ENCODE peak calls at places on chromosomes 2 and 18, in seven cellular contexts. B, D, T, Y, U, J and S are unnamed samples.

GRCh38 chr2:238632181-238633060 is 205.7 kb downstream of the ASB1 start:
- DNase-seq in D (no peak), U (no peak), J (no peak), B (no peak), Y (no peak), T (no peak), S (no peak)

GRCh38 chr2:99974966-99975365 is 167.4 kb downstream of the AFF3 start:
- DNase-seq in J (no peak), D (peak), Y (no peak), B (no peak), U (peak), T (no peak), S (peak)

GRCh38 chr2:128310094-128310716 is 8.5 kb downstream of the HS6ST1 start:
- DNase-seq in B (no peak), T (no peak), U (no peak), Y (peak), D (no peak), J (no peak), S (no peak)

GRCh38 chr2:135248611-135249010 is 196.5 kb downstream of the RAB3GAP1 start:
- DNase-seq in J (no peak), D (no peak), Y (no peak), B (no peak), U (no peak), T (no peak), S (no peak)

GRCh38 chr2:95275601-95276243 is 1.5 kb downstream of the PROM2 start:
- DNase-seq in D (no peak), Y (no peak), J (no peak), B (peak), T (no peak), U (peak), S (no peak)

GRCh38 chr2:240212425-240213225 is 72.2 kb upstream of the OTOS start:
- DNase-seq in U (no peak), D (no peak), Y (no peak), J (no peak), T (no peak), B (no peak), S (no peak)

GRCh38 chr2:120791961-120792295 is 56.3 kb downstream of the GLI2 start:
- DNase-seq in Y (no peak), J (no peak), B (no peak), D (no peak), U (peak), T (peak), S (peak)

GRCh38 chr2:98757904-98758421 is 27.0 kb upstream of the MGAT4A start:
- DNase-seq in J (no peak), Y (peak), D (peak), B (peak), U (peak), T (peak), S (peak)

GRCh38 chr18:47050468-47050867 is 15.0 kb upstream of the ELOA2 start:
- DNase-seq in J (peak), U (peak), T (peak), B (peak), D (peak), Y (no peak), S (peak)

GRCh38 chr2:240570531-240571313 is 2.4 kb downstream of the RNPEPL1 start:
- DNase-seq in J (no peak), U (no peak), B (no peak), D (no peak), Y (peak), T (no peak), S (no peak)

GRCh38 chr2:146161256-146161882 is 1641.5 kb upstream of the ZEB2 start:
- DNase-seq in U (no peak), Y (no peak), D (no peak), B (no peak), J (no peak), T (no peak), S (no peak)

GRCh38 chr2:216328347-216328746 is 43.9 kb downstream of the MARCHF4 start:
- DNase-seq in J (no peak), B (no peak), T (peak), D (no peak), U (no peak), Y (no peak), S (no peak)

GRCh38 chr18:61824733-61825363 is 68.0 kb downstream of the RNF152 start:
- DNase-seq in D (no peak), B (no peak), U (peak), T (peak), J (peak), Y (no peak), S (no peak)

GRCh38 chr18:3498705-3499451 is 48.9 kb downstream of the TGIF1 start:
- DNase-seq in B (peak), T (peak), Y (peak), D (no peak), J (peak), U (peak), S (no peak)

GRCh38 chr2:10774394-10774793 is 38.2 kb downstream of the PDIA6 start:
- DNase-seq in J (peak), T (no peak), Y (peak), U (no peak), B (no peak), D (peak), S (no peak)

GRCh38 chr2:101344173-101344572 is 35.7 kb upstream of the RNF149 start:
- DNase-seq in B (no peak), Y (no peak), J (no peak), U (no peak), D (no peak), T (no peak), S (no peak)

GRCh38 chr2:180715044-180715443 is 265.4 kb upstream of the UBE2E3 start:
- DNase-seq in D (no peak), J (no peak), Y (no peak), U (no peak), T (no peak), B (no peak), S (no peak)

GRCh38 chr2:199019898-199020507 is 437.7 kb downstream of the SATB2 start:
- DNase-seq in B (peak), U (peak), T (peak), J (peak), D (peak), Y (no peak), S (no peak)

GRCh38 chr18:57095884-57096283 is 51.0 kb upstream of the BOD1L2 start:
- DNase-seq in T (peak), Y (no peak), J (no peak), D (no peak), U (no peak), B (no peak), S (no peak)

GRCh38 chr2:191382801-191383200 is 137.6 kb downstream of the MYO1B start:
- DNase-seq in Y (no peak), D (no peak), U (no peak), T (peak), B (no peak), J (peak), S (no peak)

GRCh38 chr18:14976736-14977430 is 228.9 kb downstream of the ANKRD30B start:
- DNase-seq in J (no peak), T (peak), U (no peak), D (no peak), B (no peak), Y (no peak), S (no peak)

GRCh38 chr2:112541315-112542122 is 746 bp upstream of the POLR1B start:
- DNase-seq in U (peak), J (peak), T (peak), Y (peak), B (peak), D (peak), S (no peak)

GRCh38 chr2:230586328-230586982 is 126.2 kb upstream of the CAB39 start:
- DNase-seq in T (peak), U (peak), B (no peak), D (no peak), Y (no peak), J (no peak), S (no peak)

GRCh38 chr2:133885847-133886246 is 317.6 kb upstream of the NCKAP5 start:
- DNase-seq in U (peak), D (no peak), B (no peak), T (no peak), J (no peak), Y (no peak), S (no peak)

GRCh38 chr2:179703702-179704101 is 157.7 kb downstream of the ZNF385B start:
- DNase-seq in T (no peak), D (no peak), B (no peak), Y (no peak), U (no peak), J (no peak), S (no peak)

GRCh38 chr2:123419976-123420375 is 605.1 kb upstream of the CNTNAP5 start:
- DNase-seq in T (no peak), J (no peak), Y (no peak), U (no peak), D (no peak), B (no peak), S (no peak)

GRCh38 chr2:232981767-232982360 is 31.2 kb downstream of the NGEF start:
- DNase-seq in B (no peak), J (no peak), D (no peak), T (no peak), U (no peak), Y (no peak), S (no peak)

GRCh38 chr2:241970711-241971110 is 101.2 kb downstream of the RTP5 start:
- DNase-seq in T (no peak), Y (no peak), B (no peak), J (no peak), U (no peak), D (no peak), S (no peak)

GRCh38 chr2:85017436-85018048 is 46.6 kb downstream of the KCMF1 start:
- DNase-seq in U (no peak), B (no peak), Y (no peak), T (peak), D (no peak), J (no peak), S (no peak)

GRCh38 chr18:26894006-26894405 is 28.5 kb upstream of the AQP4 start:
- DNase-seq in U (no peak), T (no peak), J (no peak), D (no peak), B (no peak), Y (no peak), S (no peak)

DNA sequence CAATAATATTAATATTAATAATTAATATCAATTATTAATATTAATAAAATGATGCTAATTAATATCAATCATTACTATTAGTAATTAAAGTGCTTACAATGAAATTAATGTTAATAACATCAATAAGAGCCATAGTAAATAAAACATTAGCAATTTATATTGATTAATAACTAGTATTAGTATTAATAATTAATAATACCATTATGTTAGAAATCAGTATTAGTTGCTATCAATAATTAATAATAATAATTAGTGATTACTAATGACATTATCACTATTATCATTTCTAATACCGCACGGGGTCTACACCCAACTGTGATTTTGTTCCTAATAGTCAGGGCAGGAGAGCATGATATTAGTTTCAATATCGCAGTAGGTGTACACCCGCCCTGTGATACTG is 22.8 kb upstream of the AQP4 start:
- DNase-seq in D (no peak), T (no peak), B (no peak), J (no peak), Y (no peak), U (no peak), S (no peak)
- TF ChIP-seq CTCF in D (no peak), T (no peak), B (no peak), J (no peak), Y (no peak), U (no peak), S (no peak)

DNA sequence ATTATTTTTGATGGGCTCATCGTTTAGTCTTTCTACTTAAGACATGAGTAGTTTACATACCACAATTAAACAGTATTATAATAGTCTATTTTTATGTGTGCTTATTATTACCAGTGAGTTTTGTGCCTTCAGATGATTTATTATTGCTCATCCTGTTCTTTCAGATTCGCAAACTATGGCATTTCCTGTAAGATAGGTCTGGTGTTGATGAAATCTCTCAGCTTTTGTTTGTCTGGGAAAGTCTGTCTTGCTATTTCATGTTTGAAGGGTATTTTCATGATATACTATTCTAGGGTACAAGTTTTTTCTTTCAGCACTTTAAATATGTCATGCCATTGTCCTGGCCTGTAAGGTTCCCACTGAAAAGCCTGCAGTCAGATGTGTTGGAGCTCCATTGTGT is 101.3 kb downstream of the DNAH7 start:
- DNase-seq in Y (no peak), J (no peak), B (no peak), U (no peak), T (no peak), D (no peak), S (no peak)
- H3K4me3 ChIP-seq in Y (no peak), J (no peak), B (no peak), U (no peak), T (no peak), D (no peak), S (no peak)

DNA sequence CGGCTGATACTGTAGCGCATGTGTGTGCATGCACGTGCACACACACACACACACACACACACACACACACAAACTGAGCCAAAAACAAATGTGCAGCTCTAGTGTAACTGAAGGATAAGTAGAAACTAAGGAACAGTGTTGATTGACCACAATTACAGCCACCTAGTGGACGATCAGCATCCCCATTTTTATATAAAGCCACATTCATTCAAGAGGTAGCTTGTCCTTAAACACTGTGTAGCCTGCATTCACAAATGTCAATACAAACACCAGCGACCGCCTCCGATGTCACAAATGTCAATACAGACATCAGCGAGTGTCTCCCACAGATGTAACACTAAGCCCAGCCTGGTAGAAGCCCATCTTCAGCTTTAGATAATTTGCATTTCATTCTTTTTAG is 167.4 kb downstream of the PTGR3 start:
- DNase-seq in J (no peak), T (peak), Y (no peak), B (no peak), D (no peak), U (peak), S (peak)
- TF ChIP-seq CTCF in J (no peak), T (peak), Y (peak), B (peak), D (peak), U (peak), S (peak)

DNA sequence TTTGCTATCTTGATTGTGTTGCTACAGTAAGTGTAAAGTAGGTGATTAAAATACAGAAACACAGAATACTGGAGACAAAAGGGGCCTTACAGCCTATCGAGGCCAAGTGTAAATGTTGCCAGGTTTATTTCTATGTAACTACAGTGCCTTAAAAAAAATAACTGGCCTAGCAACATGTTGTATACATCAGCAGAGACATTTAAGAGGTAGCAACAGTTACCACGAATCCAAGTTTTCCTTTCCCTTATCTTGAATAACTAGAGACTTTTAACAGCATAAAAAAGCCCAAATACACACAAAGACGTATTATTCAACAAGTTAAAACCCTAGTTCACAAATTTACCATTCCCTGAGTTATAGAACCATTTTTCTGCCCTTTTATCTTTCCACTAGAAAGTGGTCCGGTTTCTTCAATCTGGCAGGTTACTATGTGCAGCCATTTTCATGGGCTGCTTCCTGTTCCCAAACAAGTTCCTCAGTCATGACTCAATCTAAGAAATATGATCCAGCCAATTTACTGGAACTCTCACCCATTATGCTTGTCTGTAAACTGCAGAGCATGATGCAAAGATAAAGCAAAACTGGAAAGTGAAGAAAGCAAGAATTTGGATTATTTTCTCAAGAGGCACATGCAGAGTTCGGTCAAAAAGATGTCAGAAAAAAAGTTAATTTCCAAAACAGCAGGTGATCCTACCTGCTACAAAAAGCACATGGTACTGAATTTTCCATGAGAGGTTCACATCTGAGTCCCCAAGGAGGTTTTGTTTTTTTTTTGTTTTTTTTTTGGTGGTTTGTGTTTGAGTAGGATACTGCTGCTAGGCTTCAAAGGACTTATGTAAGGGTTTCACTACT is 22.2 kb downstream of the NFE2L2 start:
- DNase-seq in U (peak), D (peak), T (peak), J (peak), B (no peak), Y (no peak), S (peak)
- H3K4me3 ChIP-seq in U (peak), D (peak), T (peak), J (peak), B (no peak), Y (peak), S (peak)

GRCh38 chr2:3179208-3179607 is 198.4 kb downstream of the EIPR1 start:
- DNase-seq in Y (no peak), D (no peak), B (no peak), U (no peak), J (no peak), T (no peak), S (no peak)
- TF ChIP-seq CTCF in Y (no peak), D (peak), B (peak), U (no peak), J (no peak), T (peak), S (peak)

GRCh38 chr2:28893488-28893887 is 979 bp upstream of the WDR43 start:
- DNase-seq in U (no peak), D (no peak), Y (no peak), J (no peak), T (no peak), B (no peak), S (no peak)

GRCh38 chr2:28898048-28898447 is 3.6 kb downstream of the WDR43 start:
- DNase-seq in Y (no peak), B (no peak), U (no peak), D (no peak), J (no peak), T (no peak), S (no peak)

GRCh38 chr2:28894470-28895188 is at the start of gene WDR43:
- DNase-seq in J (peak), T (peak), U (peak), D (peak), Y (peak), B (peak), S (peak)

GRCh38 chr2:28895189-28895893 is 874 bp downstream of the WDR43 start:
- DNase-seq in Y (no peak), D (peak), U (peak), J (peak), B (peak), T (peak), S (peak)

DNA sequence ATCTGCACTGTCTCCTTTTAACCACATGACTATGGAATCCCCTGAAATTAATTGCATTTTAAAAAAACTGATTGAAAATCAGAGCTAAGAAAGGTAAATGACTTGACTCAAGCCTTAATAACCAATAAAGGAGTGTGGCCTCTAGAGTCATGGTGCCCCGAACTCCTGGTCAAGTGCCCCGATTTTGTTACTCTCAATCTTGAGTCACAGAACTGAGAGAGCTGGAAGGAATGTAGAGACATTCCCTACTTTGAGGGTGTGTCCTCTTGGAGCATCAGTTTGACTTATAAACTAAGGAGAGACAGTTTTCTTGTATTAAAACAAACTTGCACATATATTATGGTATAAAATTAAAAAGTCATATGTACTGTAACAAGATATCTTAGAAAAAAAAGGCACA is 2.4 kb downstream of the WDR43 start:
- DNase-seq in J (no peak), Y (no peak), U (peak), B (no peak), D (no peak), T (peak), S (peak)
- H3K4me3 ChIP-seq in J (no peak), Y (no peak), U (peak), B (peak), D (peak), T (no peak), S (no peak)

DNA sequence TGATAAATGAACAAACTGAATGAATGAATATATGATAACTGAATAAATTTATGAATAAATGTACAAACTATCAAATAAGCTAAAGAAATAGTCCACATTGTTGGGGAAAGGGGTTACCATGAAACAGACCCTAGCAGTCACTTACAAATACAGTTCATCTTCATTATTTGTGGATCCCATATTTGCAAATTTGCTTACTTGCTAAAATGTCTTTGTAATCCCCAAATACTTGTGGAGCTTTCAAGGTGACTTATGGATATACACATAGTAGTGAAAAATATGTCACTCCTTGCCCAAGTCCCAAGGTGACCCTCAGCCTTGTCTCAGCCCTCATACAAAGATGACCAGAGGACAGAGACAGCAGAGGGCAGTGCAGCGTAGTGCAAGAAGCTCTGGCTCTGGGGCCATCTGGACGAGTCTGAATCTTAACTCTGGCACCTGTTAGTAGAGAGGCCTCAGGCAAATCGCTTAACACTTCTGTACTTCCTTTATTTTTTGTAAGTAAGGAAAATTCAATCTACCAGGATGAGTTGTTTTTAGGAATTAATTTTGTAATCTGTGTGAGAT is 3.1 kb downstream of the PAIP2B start:
- DNase-seq in D (no peak), T (peak), Y (peak), J (peak), B (peak), U (peak), S (no peak)
- TF ChIP-seq CTCF in D (peak), T (peak), Y (peak), J (peak), B (no peak), U (peak), S (peak)

GRCh38 chr2:182621810-182622209 is 94.2 kb upstream of the DNAJC10 start:
- DNase-seq in D (no peak), T (no peak), Y (no peak), J (no peak), U (no peak), B (no peak), S (no peak)
- H3K4me3 ChIP-seq in D (no peak), T (no peak), Y (no peak), J (no peak), U (no peak), B (no peak), S (no peak)